ENCODE peak calls at places on chromosome 9, in four cellular contexts. D is SK-N-SH, M is HepG2, Y is K562. Q is an unnamed sample.

GRCh38 chr9:4077499-4078102 is 222.3 kb downstream of the GLIS3 start:
- DNase-seq in M (peak; percentile 10), D (peak; percentile 15), Y (peak; percentile 21), Q (peak; percentile 85)

GRCh38 chr9:35713578-35713977 is 18.4 kb downstream of the TLN1 start:
- DNase-seq in D (no peak), Y (no peak), M (no peak), Q (no peak)

GRCh38 chr9:86036555-86036954 is 62.8 kb downstream of the GOLM1 start:
- DNase-seq in Y (no peak), M (no peak), D (no peak), Q (no peak)

GRCh38 chr9:135372036-135372435 is 107.5 kb upstream of the PPP1R26 start:
- DNase-seq in Y (no peak), M (no peak), D (no peak), Q (no peak)

GRCh38 chr9:126606483-126606870 is 7.3 kb upstream of the LMX1B start:
- DNase-seq in Y (no peak), D (peak; percentile 5), M (no peak), Q (no peak)

GRCh38 chr9:136745389-136746218 is 2.7 kb downstream of the LCN6 start:
- DNase-seq in Y (peak; percentile 65), M (no peak), D (no peak), Q (no peak)

GRCh38 chr9:69936427-69936826 is 107.2 kb upstream of the MAMDC2 start:
- DNase-seq in Y (peak; percentile 8), M (no peak), D (no peak), Q (no peak)

GRCh38 chr9:25814023-25814422 is 135.8 kb upstream of the TUSC1 start:
- DNase-seq in M (no peak), Y (no peak), D (no peak), Q (no peak)

GRCh38 chr9:33820231-33820745 is 3.3 kb downstream of the UBE2R2 start:
- DNase-seq in Y (no peak), M (no peak), D (no peak), Q (no peak)

GRCh38 chr9:32378496-32378895 is 5.9 kb upstream of the ACO1 start:
- DNase-seq in D (peak; percentile 57), Y (peak; percentile 31), M (peak; percentile 76), Q (no peak)

GRCh38 chr9:82912639-82913038 is 150.3 kb downstream of the RASEF start:
- DNase-seq in Y (no peak), D (no peak), M (no peak), Q (no peak)

GRCh38 chr9:69546265-69546664 is 125.9 kb downstream of the APBA1 start:
- DNase-seq in D (peak; percentile 53), M (peak; percentile 21), Y (no peak), Q (peak; percentile 64)

GRCh38 chr9:127905788-127906191 is 6.4 kb upstream of the ST6GALNAC6 start:
- DNase-seq in Y (no peak), M (no peak), D (no peak), Q (no peak)
- TF ChIP-seq FOXJ3 in Y (no peak), M (no peak), D (no peak), Q (no peak)

DNA sequence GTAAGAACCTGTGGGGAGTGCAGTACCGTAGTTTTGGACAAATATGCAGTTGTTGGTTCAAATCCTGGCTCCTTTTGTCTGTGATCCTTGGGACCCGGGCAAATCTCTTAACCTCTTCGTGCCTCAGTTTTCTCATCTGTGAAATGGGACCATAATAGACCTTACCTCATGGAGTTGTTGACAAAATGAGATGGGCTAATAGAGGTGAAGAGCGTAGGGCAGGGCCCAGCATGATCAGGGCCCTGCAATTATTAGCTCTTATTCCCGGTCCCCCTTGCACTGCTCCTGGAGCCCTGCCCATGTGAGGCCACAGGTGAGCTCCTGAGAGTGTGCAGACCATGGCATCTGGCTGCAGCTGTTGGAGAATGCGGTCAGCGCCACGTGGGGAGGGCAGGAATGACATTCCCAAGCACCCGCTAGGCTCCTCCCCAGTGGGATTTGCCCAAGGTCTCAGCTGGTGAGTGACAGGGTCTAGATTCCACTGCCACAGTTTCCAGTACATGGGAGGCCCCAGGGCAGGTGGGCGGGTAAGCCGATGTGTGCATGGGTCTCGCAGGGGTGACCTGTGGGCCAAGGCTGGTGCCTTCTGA is 41.0 kb downstream of the NEK6 start:
- DNase-seq in M (peak; percentile 72), D (no peak), Y (no peak), Q (no peak)
- TF ChIP-seq FOXJ3 in M (no peak), D (no peak), Y (no peak), Q (no peak)

DNA sequence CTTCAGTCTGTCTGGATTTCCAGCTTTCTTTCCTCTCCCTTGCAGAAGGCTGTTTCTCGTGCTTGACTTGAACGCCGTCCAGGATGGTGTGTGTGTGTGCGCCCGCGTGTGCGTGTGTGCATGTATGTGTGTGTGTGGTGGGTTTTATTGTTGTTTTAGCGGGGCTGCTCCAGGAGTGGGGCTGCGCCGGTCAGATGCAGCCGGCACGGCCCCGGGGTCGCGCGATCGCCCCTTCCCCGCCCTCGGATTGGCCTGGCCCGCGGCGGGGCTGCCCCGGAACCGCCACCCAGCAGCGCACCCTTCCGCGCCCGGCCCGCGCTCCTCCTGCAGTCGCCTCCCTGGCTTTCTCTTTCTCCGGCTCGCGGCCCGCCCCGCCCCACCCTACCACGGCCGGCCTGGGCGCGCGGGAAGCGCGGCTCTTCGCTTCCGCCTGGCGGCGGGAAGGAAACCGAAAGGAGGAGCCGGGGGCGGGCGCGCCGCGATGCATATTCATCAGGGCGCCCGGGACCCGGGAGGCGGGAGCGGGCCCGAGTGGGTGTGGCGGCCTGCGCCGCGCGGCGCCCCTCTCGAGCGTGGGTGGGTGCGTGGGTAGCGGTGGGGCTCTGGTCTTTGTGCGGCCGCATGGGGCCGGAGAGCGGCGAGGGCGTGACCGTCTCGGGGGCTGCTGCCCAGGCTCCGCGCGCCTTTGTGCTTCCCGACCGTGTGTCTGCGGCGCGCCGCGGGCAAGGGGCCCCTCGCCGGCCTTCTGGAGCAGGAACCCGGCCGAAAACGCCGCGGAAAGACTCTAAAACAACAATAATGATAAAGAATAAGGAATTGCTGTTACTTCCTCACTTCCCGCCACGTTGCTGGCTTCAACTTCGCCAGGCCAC is 8.5 kb upstream of the NFIB start:
- DNase-seq in D (peak; percentile 92), Y (peak; percentile 83), M (peak; percentile 71), Q (peak; percentile 90)
- TF ChIP-seq FOXJ3 in D (no peak), Y (no peak), M (no peak), Q (no peak)

GRCh38 chr9:92790542-92791527 is 26.2 kb upstream of the BICD2 start:
- DNase-seq in Y (peak; percentile 63), M (peak; percentile 68), D (peak; percentile 82), Q (peak; percentile 84)

GRCh38 chr9:92798358-92798757 is 33.7 kb upstream of the BICD2 start:
- DNase-seq in Y (no peak), M (no peak), D (no peak), Q (no peak)

DNA sequence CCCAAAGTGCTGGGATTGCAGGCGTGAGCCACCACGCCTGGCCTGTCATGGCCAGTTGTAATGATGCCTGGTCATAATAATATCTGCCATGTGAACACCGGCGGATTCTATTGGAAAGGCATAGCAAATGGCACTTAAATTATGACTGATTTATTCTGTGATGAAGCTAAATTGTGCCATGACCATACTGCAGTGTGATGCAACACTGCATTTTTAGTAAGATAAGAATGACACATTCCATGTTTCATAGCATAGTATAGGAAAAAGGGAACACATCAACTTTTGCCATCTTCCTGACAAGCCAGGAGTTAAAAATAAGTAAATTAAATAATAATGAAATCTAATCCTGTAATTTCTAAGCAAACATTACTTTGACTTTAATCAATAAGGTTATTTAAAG is 30.4 kb upstream of the BICD2 start:
- DNase-seq in M (no peak), Y (no peak), D (no peak), Q (no peak)
- TF ChIP-seq FOXJ3 in M (no peak), Y (no peak), D (no peak), Q (no peak)

GRCh38 chr9:96376926-96377874 is 6.3 kb downstream of the SLC35D2 start:
- DNase-seq in M (peak; percentile 39), D (no peak), Y (no peak), Q (no peak)
- TF ChIP-seq FOXJ3 in M (no peak), D (no peak), Y (no peak), Q (no peak)

GRCh38 chr9:10649076-10649475 is 36.3 kb upstream of the PTPRD start:
- DNase-seq in D (no peak), M (no peak), Y (no peak), Q (no peak)
- TF ChIP-seq FOXJ3 in D (no peak), M (no peak), Y (no peak), Q (no peak)

GRCh38 chr9:130948266-130948665 is 9.2 kb upstream of the FIBCD1 start:
- DNase-seq in M (no peak), Y (no peak), D (no peak), Q (no peak)

GRCh38 chr9:130947618-130948140 is 8.6 kb upstream of the FIBCD1 start:
- DNase-seq in M (no peak), Y (peak; percentile 68), D (no peak), Q (no peak)

GRCh38 chr9:130950039-130950311 is 10.9 kb upstream of the FIBCD1 start:
- DNase-seq in M (no peak), Y (peak; percentile 61), D (no peak), Q (no peak)

GRCh38 chr9:130946778-130947617 is 8.0 kb upstream of the FIBCD1 start:
- DNase-seq in D (no peak), M (no peak), Y (peak; percentile 69), Q (no peak)

DNA sequence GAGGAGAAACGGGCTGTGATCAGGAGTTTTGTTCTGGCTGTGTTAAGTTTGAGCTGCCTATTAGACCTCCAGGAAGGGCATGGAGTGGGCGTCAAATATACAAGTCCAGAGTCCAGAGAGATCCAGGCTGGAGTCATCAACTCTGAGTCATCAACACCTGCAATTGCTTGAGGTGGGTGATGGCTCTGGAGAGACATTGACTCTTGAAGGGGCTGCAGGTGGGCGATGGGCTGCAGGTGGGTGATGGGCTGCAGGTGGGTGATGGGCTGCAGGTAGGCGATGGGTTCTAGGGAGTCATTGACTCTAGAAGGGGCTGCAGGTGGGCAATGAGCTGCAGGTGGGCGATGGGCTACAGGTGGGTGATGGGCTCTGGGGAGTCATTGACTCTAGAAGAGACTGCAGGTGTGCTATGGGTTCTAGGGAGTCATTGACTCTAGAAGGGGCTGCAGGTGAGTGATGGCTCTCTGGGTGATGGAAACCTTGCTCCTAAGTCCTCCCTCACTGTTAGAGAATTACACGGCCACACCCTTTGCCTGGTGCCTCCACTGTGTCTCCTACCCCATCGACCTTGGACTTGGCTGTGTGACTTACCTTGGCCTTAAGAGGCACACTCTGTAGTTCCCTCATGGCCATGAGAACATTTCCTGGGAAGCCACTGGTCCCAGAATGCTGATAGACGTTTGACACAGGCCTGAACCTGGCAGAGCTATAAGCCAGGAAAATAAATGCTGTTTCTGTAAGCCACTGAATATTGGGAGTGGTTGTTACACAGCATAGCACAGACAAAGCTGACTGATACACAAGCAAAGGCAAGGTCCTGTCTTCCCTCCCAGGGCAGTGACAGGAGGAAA is 10.4 kb upstream of the FIBCD1 start:
- DNase-seq in Y (no peak), M (no peak), D (no peak), Q (no peak)
- TF ChIP-seq FOXJ3 in Y (no peak), M (no peak), D (no peak), Q (no peak)

GRCh38 chr9:76453785-76454184 is 5.2 kb upstream of the GCNT1 start:
- DNase-seq in Y (no peak), D (no peak), M (no peak), Q (no peak)

GRCh38 chr9:76452839-76453238 is 6.1 kb upstream of the GCNT1 start:
- DNase-seq in Y (no peak), M (no peak), D (no peak), Q (no peak)

GRCh38 chr9:76459691-76460635 is 981 bp downstream of the GCNT1 start:
- DNase-seq in M (peak; percentile 13), Y (peak; percentile 23), D (peak; percentile 21), Q (peak; percentile 46)

GRCh38 chr9:76458903-76459690 is at the start of gene GCNT1:
- DNase-seq in Y (peak; percentile 90), M (peak; percentile 71), D (peak; percentile 52), Q (peak; percentile 98)

GRCh38 chr9:76456202-76456926 is 2.6 kb upstream of the GCNT1 start:
- DNase-seq in Y (peak; percentile 30), D (no peak), M (peak; percentile 89), Q (peak; percentile 42)
- TF ChIP-seq FOXJ3 in Y (no peak), D (no peak), M (peak; percentile 64), Q (no peak)

GRCh38 chr9:98075332-98075805 is 18.8 kb downstream of the NANS start:
- DNase-seq in D (no peak), M (no peak), Y (no peak), Q (no peak)
- TF ChIP-seq FOXJ3 in D (no peak), M (no peak), Y (no peak), Q (no peak)

Q was measured in WTC11.